ENCODE peak calls at places on chromosome 4, in eight cellular contexts. N is BJ; W is fibroblast of the aortic adventitia; S is HAP-1; J is NCI-H1417 treated with DMSO at 0.1 percent for 48 hours; V is stimulated activated CD8-positive, alpha-beta memory T cell treated with anti-CD3 and anti-CD28 coated beads, Interleukin-7, amount 100 ng/mL, for 1 hour; I is bronchial epithelial cell; X is mammary epithelial cell. D is an unnamed sample.

GRCh38 chr4:38076153-38076669 is 116.0 kb downstream of the PTTG2 start:
- DNase-seq in V (no peak), N (no peak), I (no peak), X (no peak), W (no peak), S (no peak), J (no peak), D (no peak)

GRCh38 chr4:89625599-89626293 is 211.2 kb downstream of the SNCA start:
- DNase-seq in V (no peak), S (no peak), I (no peak), N (no peak), W (no peak), J (no peak), X (no peak), D (no peak)

GRCh38 chr4:84594724-84595123 is 11.8 kb downstream of the CDS1 start:
- DNase-seq in W (no peak), X (no peak), J (no peak), S (no peak), N (no peak), I (no peak), V (no peak), D (no peak)

GRCh38 chr4:137122876-137123275 is 409.4 kb downstream of the PCDH18 start:
- DNase-seq in W (no peak), V (no peak), J (no peak), S (no peak), X (no peak), N (no peak), I (no peak), D (no peak)

GRCh38 chr4:71200944-71201533 is 137.8 kb upstream of the SLC4A4 start:
- DNase-seq in I (no peak), W (no peak), J (no peak), V (no peak), N (no peak), S (no peak), X (no peak), D (no peak)

GRCh38 chr4:96194993-96195392 is 355.1 kb downstream of the PDHA2 start:
- DNase-seq in I (peak), S (no peak), N (no peak), W (no peak), J (no peak), V (no peak), X (no peak), D (no peak)

GRCh38 chr4:152577708-152578421 is 42.0 kb upstream of the FBXW7 start:
- DNase-seq in V (no peak), I (no peak), S (no peak), W (no peak), J (no peak), X (no peak), N (no peak), D (no peak)

GRCh38 chr4:57926311-57926710 is 816.1 kb upstream of the IGFBP7 start:
- DNase-seq in J (no peak), X (no peak), N (no peak), V (no peak), S (no peak), I (no peak), W (no peak), D (no peak)

GRCh38 chr4:169229571-169230028 is 41.2 kb downstream of the SH3RF1 start:
- DNase-seq in V (no peak), S (no peak), W (peak), J (no peak), N (peak), X (peak), I (peak), D (peak)

GRCh38 chr4:73383452-73383851 is 20.6 kb upstream of the ALB start:
- DNase-seq in S (no peak), V (no peak), W (no peak), J (no peak), I (no peak), N (no peak), X (no peak), D (no peak)

GRCh38 chr4:101348367-101348827 is 1.1 kb upstream of the PPP3CA start:
- DNase-seq in S (no peak), W (no peak), I (no peak), N (no peak), J (no peak), X (peak), V (no peak), D (no peak)

GRCh38 chr4:39763714-39764572 is 66.0 kb downstream of the UBE2K start:
- DNase-seq in N (no peak), V (no peak), X (no peak), S (no peak), J (no peak), I (no peak), W (no peak), D (no peak)

GRCh38 chr4:145935253-145936141 is 3.1 kb downstream of the ZNF827 start:
- DNase-seq in W (peak), V (no peak), N (no peak), I (no peak), X (no peak), J (no peak), S (peak), D (no peak)

GRCh38 chr4:137454767-137455166 is 77.5 kb downstream of the PCDH18 start:
- DNase-seq in W (no peak), V (no peak), S (no peak), I (no peak), N (no peak), J (no peak), X (no peak), D (no peak)

GRCh38 chr4:188613976-188614375 is 474.7 kb downstream of the TRIML1 start:
- DNase-seq in V (no peak), X (no peak), S (no peak), N (no peak), J (no peak), W (no peak), I (no peak), D (no peak)

GRCh38 chr4:82469776-82470345 is 39.5 kb downstream of the ENOPH1 start:
- DNase-seq in J (no peak), V (no peak), N (peak), S (no peak), I (peak), X (peak), W (peak), D (peak)

GRCh38 chr4:2788532-2789103 is 4.3 kb upstream of the SH3BP2 start:
- DNase-seq in I (no peak), W (peak), N (no peak), J (no peak), V (no peak), S (no peak), X (no peak), D (no peak)

GRCh38 chr4:153684182-153685073 is at the start of gene TLR2:
- DNase-seq in N (no peak), J (no peak), S (peak), W (no peak), V (peak), I (peak), X (peak), D (no peak)

GRCh38 chr4:86497131-86497530 is 97.0 kb upstream of the PTPN13 start:
- DNase-seq in S (no peak), N (no peak), J (no peak), I (peak), W (peak), X (peak), V (no peak), D (peak)

GRCh38 chr4:174550541-174550940 is 28.3 kb upstream of the HPGD start:
- DNase-seq in V (no peak), W (no peak), X (no peak), I (no peak), S (peak), N (no peak), J (no peak), D (no peak)

GRCh38 chr4:16418814-16419213 is 192.5 kb upstream of the TAPT1 start:
- DNase-seq in N (no peak), V (no peak), W (peak), X (peak), J (no peak), I (peak), S (no peak), D (no peak)

GRCh38 chr4:73709461-73710033 is 30.8 kb upstream of the CXCL8 start:
- DNase-seq in X (no peak), S (no peak), N (no peak), I (no peak), V (no peak), J (no peak), W (no peak), D (no peak)

GRCh38 chr4:186029731-186030421 is 39.1 kb upstream of the TLR3 start:
- DNase-seq in S (peak), N (peak), X (no peak), J (peak), W (peak), V (no peak), I (peak), D (peak)

GRCh38 chr4:83251074-83251835 is 33.3 kb downstream of the COQ2 start:
- DNase-seq in J (no peak), V (no peak), S (no peak), W (no peak), X (no peak), N (no peak), I (no peak), D (no peak)

GRCh38 chr4:122622400-122622799 is 1.5 kb upstream of the IL21 start:
- DNase-seq in X (no peak), W (no peak), V (no peak), N (no peak), I (no peak), S (no peak), J (no peak), D (no peak)

GRCh38 chr4:45648846-45649245 is 475.0 kb downstream of the GABRG1 start:
- DNase-seq in X (no peak), J (no peak), I (no peak), S (no peak), W (no peak), N (no peak), V (no peak), D (no peak)

GRCh38 chr4:52750819-52751348 is 341 bp downstream of the ERVMER34-1 start:
- DNase-seq in V (no peak), I (peak), S (no peak), J (no peak), N (no peak), X (peak), W (peak), D (no peak)

GRCh38 chr4:46931981-46932380 is 22.9 kb upstream of the COX7B2 start:
- DNase-seq in X (peak), W (peak), N (no peak), J (no peak), S (peak), V (no peak), I (peak), D (no peak)

GRCh38 chr4:164012396-164013027 is 518.0 kb downstream of the TMA16 start:
- DNase-seq in S (peak), N (no peak), I (peak), J (peak), W (no peak), X (peak), V (no peak), D (no peak)

GRCh38 chr4:143555676-143556075 is 42.2 kb downstream of the SMARCA5 start:
- DNase-seq in W (no peak), X (peak), N (no peak), V (no peak), S (no peak), J (no peak), I (peak), D (no peak)

GRCh38 chr4:185779520-185779919 is 32.5 kb downstream of the SORBS2 start:
- DNase-seq in X (no peak), I (peak), N (no peak), J (no peak), W (no peak), V (no peak), S (no peak), D (no peak)

GRCh38 chr4:15778742-15779231 is 659 bp downstream of the CD38 start:
- DNase-seq in W (peak), V (no peak), I (no peak), X (no peak), J (no peak), N (no peak), S (no peak), D (no peak)

GRCh38 chr4:54225671-54226398 is 3.3 kb upstream of the PDGFRA start:
- DNase-seq in W (peak), J (no peak), S (peak), V (no peak), N (no peak), I (no peak), X (no peak), D (no peak)

GRCh38 chr4:165248102-165248501 is 40.7 kb downstream of the KLHL2 start:
- DNase-seq in V (no peak), J (no peak), W (no peak), N (no peak), S (no peak), I (no peak), X (no peak), D (no peak)

GRCh38 chr4:104425003-104425402 is 69.7 kb downstream of the CXXC4 start:
- DNase-seq in V (no peak), N (no peak), J (no peak), X (no peak), S (peak), W (no peak), I (no peak), D (no peak)

GRCh38 chr4:161505141-161505540 is 658.7 kb downstream of the FSTL5 start:
- DNase-seq in X (no peak), V (no peak), W (no peak), N (no peak), S (no peak), I (no peak), J (no peak), D (no peak)

GRCh38 chr4:125140966-125141495 is 173.7 kb upstream of the FAT4 start:
- DNase-seq in V (no peak), W (peak), X (peak), I (peak), S (no peak), J (no peak), N (no peak), D (peak)

GRCh38 chr4:80361329-80361900 is 25.9 kb downstream of the CFAP299 start:
- DNase-seq in W (peak), I (peak), V (no peak), X (peak), N (no peak), J (no peak), S (peak), D (no peak)

GRCh38 chr4:27836505-27836904 is 975.9 kb downstream of the STIM2 start:
- DNase-seq in N (no peak), X (no peak), V (no peak), S (no peak), W (no peak), I (peak), J (no peak), D (no peak)